ENCODE peak calls at places on chromosomes 16 and 17, in five cellular contexts. One of them, this sample, is unnamed.

GRCh38 chr16:52963471-52963870 is 89.2 kb downstream of the CHD9NB start:
- DNase-seq in ovary: no peak
- DNase-seq in dorsolateral prefrontal cortex: no peak
- DNase-seq in A549: no peak
- DNase-seq in keratinocyte: no peak
- DNase-seq in this sample: no peak

GRCh38 chr17:68182016-68182315 is 65.9 kb upstream of the AMZ2 start:
- DNase-seq in ovary: no peak
- DNase-seq in dorsolateral prefrontal cortex: no peak
- DNase-seq in A549: no peak
- DNase-seq in keratinocyte: no peak
- DNase-seq in this sample: no peak

GRCh38 chr17:82740906-82741759 is 5.7 kb downstream of the FN3K start:
- DNase-seq in ovary: no peak
- DNase-seq in dorsolateral prefrontal cortex: no peak
- DNase-seq in A549: peak
- DNase-seq in keratinocyte: no peak
- DNase-seq in this sample: no peak

GRCh38 chr17:50199211-50199633 is 2.2 kb downstream of the COL1A1 start:
- DNase-seq in ovary: no peak
- DNase-seq in dorsolateral prefrontal cortex: no peak
- DNase-seq in A549: no peak
- DNase-seq in keratinocyte: no peak
- DNase-seq in this sample: no peak

GRCh38 chr16:57502048-57502775 is 15.9 kb upstream of the DOK4 start:
- DNase-seq in ovary: no peak
- DNase-seq in dorsolateral prefrontal cortex: no peak
- DNase-seq in A549: no peak
- DNase-seq in keratinocyte: no peak
- DNase-seq in this sample: no peak

GRCh38 chr17:42023524-42024349 is 3.8 kb downstream of the NKIRAS2 start:
- DNase-seq in ovary: no peak
- DNase-seq in dorsolateral prefrontal cortex: no peak
- DNase-seq in A549: no peak
- DNase-seq in keratinocyte: no peak
- DNase-seq in this sample: no peak

GRCh38 chr17:48722201-48722907 is at the start of gene PRAC1:
- DNase-seq in ovary: no peak
- DNase-seq in dorsolateral prefrontal cortex: no peak
- DNase-seq in A549: no peak
- DNase-seq in keratinocyte: no peak
- DNase-seq in this sample: no peak

GRCh38 chr17:17414316-17414937 is 62.4 kb upstream of the MED9 start:
- DNase-seq in ovary: peak
- DNase-seq in dorsolateral prefrontal cortex: peak
- DNase-seq in A549: no peak
- DNase-seq in keratinocyte: no peak
- DNase-seq in this sample: peak

GRCh38 chr16:49644143-49644460 is 211.8 kb downstream of the ZNF423 start:
- DNase-seq in ovary: no peak
- DNase-seq in dorsolateral prefrontal cortex: no peak
- DNase-seq in A549: no peak
- DNase-seq in keratinocyte: no peak
- DNase-seq in this sample: no peak

GRCh38 chr17:17021194-17021863 is 20.9 kb upstream of the MPRIP start:
- DNase-seq in ovary: no peak
- DNase-seq in dorsolateral prefrontal cortex: peak
- DNase-seq in A549: peak
- DNase-seq in keratinocyte: no peak
- DNase-seq in this sample: peak

GRCh38 chr16:3094289-3095027 is 4.6 kb downstream of the ZSCAN10 start:
- DNase-seq in ovary: no peak
- DNase-seq in dorsolateral prefrontal cortex: no peak
- DNase-seq in A549: peak
- DNase-seq in keratinocyte: no peak
- DNase-seq in this sample: no peak

GRCh38 chr16:78324649-78325274 is 225.3 kb downstream of the WWOX start:
- DNase-seq in ovary: no peak
- DNase-seq in dorsolateral prefrontal cortex: no peak
- DNase-seq in A549: no peak
- DNase-seq in keratinocyte: no peak
- DNase-seq in this sample: no peak

GRCh38 chr16:79609861-79610260 is 9.3 kb upstream of the MAF start:
- DNase-seq in ovary: no peak
- DNase-seq in dorsolateral prefrontal cortex: no peak
- DNase-seq in A549: no peak
- DNase-seq in keratinocyte: no peak
- DNase-seq in this sample: peak

GRCh38 chr16:17544785-17545184 is 74.0 kb upstream of the XYLT1 start:
- DNase-seq in ovary: no peak
- DNase-seq in dorsolateral prefrontal cortex: no peak
- DNase-seq in A549: peak
- DNase-seq in keratinocyte: no peak
- DNase-seq in this sample: no peak

GRCh38 chr16:11391576-11391975 is 46.3 kb downstream of the RMI2 start:
- DNase-seq in ovary: no peak
- DNase-seq in dorsolateral prefrontal cortex: no peak
- DNase-seq in A549: no peak
- DNase-seq in keratinocyte: no peak
- DNase-seq in this sample: no peak

GRCh38 chr16:27318399-27319256 is 4.9 kb downstream of the IL4R start:
- DNase-seq in ovary: no peak
- DNase-seq in dorsolateral prefrontal cortex: peak
- DNase-seq in A549: no peak
- DNase-seq in keratinocyte: peak
- DNase-seq in this sample: no peak

GRCh38 chr16:57527610-57528360 is 8.6 kb downstream of the CCDC102A start:
- DNase-seq in ovary: no peak
- DNase-seq in dorsolateral prefrontal cortex: no peak
- DNase-seq in A549: no peak
- DNase-seq in keratinocyte: no peak
- DNase-seq in this sample: no peak

GRCh38 chr16:74698220-74698619 is 2.4 kb downstream of the MLKL start:
- DNase-seq in ovary: no peak
- DNase-seq in dorsolateral prefrontal cortex: no peak
- DNase-seq in A549: no peak
- DNase-seq in keratinocyte: no peak
- DNase-seq in this sample: no peak

GRCh38 chr16:10039220-10040096 is 142.8 kb downstream of the GRIN2A start:
- DNase-seq in ovary: peak
- DNase-seq in dorsolateral prefrontal cortex: peak
- DNase-seq in A549: peak
- DNase-seq in keratinocyte: no peak
- DNase-seq in this sample: no peak

GRCh38 chr16:26281681-26282080 is 589.9 kb downstream of the HS3ST4 start:
- DNase-seq in ovary: no peak
- DNase-seq in dorsolateral prefrontal cortex: no peak
- DNase-seq in A549: no peak
- DNase-seq in keratinocyte: no peak
- DNase-seq in this sample: no peak

GRCh38 chr16:68732068-68732680 is 4.9 kb upstream of the CDH1 start:
- DNase-seq in ovary: peak
- DNase-seq in dorsolateral prefrontal cortex: no peak
- DNase-seq in A549: peak
- DNase-seq in keratinocyte: no peak
- DNase-seq in this sample: no peak

GRCh38 chr16:55539049-55539448 is 27.4 kb upstream of the CAPNS2 start:
- DNase-seq in ovary: no peak
- DNase-seq in dorsolateral prefrontal cortex: no peak
- DNase-seq in A549: no peak
- DNase-seq in keratinocyte: no peak
- DNase-seq in this sample: no peak

GRCh38 chr17:57935833-57936807 is 19.1 kb downstream of the CUEDC1 start:
- DNase-seq in ovary: peak
- DNase-seq in dorsolateral prefrontal cortex: no peak
- DNase-seq in A549: no peak
- DNase-seq in keratinocyte: no peak
- DNase-seq in this sample: no peak

GRCh38 chr17:69326302-69327059 is 452 bp downstream of the ABCA5 start:
- DNase-seq in ovary: no peak
- DNase-seq in dorsolateral prefrontal cortex: no peak
- DNase-seq in A549: peak
- DNase-seq in keratinocyte: no peak
- DNase-seq in this sample: no peak

GRCh38 chr17:39153541-39154111 is 2.2 kb upstream of the PLXDC1 start:
- DNase-seq in ovary: peak
- DNase-seq in dorsolateral prefrontal cortex: peak
- DNase-seq in A549: peak
- DNase-seq in keratinocyte: peak
- DNase-seq in this sample: peak

GRCh38 chr17:39150795-39151679 is at the start of gene PLXDC1:
- DNase-seq in ovary: no peak
- DNase-seq in dorsolateral prefrontal cortex: no peak
- DNase-seq in A549: no peak
- DNase-seq in keratinocyte: no peak
- DNase-seq in this sample: no peak

GRCh38 chr17:39150104-39150634 is 1.3 kb downstream of the PLXDC1 start:
- DNase-seq in ovary: no peak
- DNase-seq in dorsolateral prefrontal cortex: no peak
- DNase-seq in A549: no peak
- DNase-seq in keratinocyte: no peak
- DNase-seq in this sample: no peak

GRCh38 chr17:39152134-39152884 is 872 bp upstream of the PLXDC1 start:
- DNase-seq in ovary: peak
- DNase-seq in dorsolateral prefrontal cortex: peak
- DNase-seq in A549: no peak
- DNase-seq in keratinocyte: no peak
- DNase-seq in this sample: no peak

GRCh38 chr17:39151680-39152058 is 232 bp upstream of the PLXDC1 start:
- DNase-seq in ovary: no peak
- DNase-seq in dorsolateral prefrontal cortex: no peak
- DNase-seq in A549: no peak
- DNase-seq in keratinocyte: no peak
- DNase-seq in this sample: no peak
- H3K4me3 ChIP-seq in ovary: peak
- H3K4me3 ChIP-seq in dorsolateral prefrontal cortex: peak
- H3K4me3 ChIP-seq in A549: no peak
- H3K4me3 ChIP-seq in keratinocyte: no peak
- H3K4me3 ChIP-seq in this sample: peak

GRCh38 chr17:71023631-71024030 is 854.3 kb downstream of the KCNJ2 start:
- DNase-seq in ovary: no peak
- DNase-seq in dorsolateral prefrontal cortex: no peak
- DNase-seq in A549: no peak
- DNase-seq in keratinocyte: no peak
- DNase-seq in this sample: no peak

GRCh38 chr17:71024969-71025368 is 855.6 kb downstream of the KCNJ2 start:
- DNase-seq in ovary: no peak
- DNase-seq in dorsolateral prefrontal cortex: no peak
- DNase-seq in A549: no peak
- DNase-seq in keratinocyte: no peak
- DNase-seq in this sample: no peak

GRCh38 chr17:71022758-71023157 is 853.4 kb downstream of the KCNJ2 start:
- DNase-seq in ovary: no peak
- DNase-seq in dorsolateral prefrontal cortex: no peak
- DNase-seq in A549: no peak
- DNase-seq in keratinocyte: no peak
- DNase-seq in this sample: no peak

GRCh38 chr17:71019699-71020098 is 850.4 kb downstream of the KCNJ2 start:
- DNase-seq in ovary: no peak
- DNase-seq in dorsolateral prefrontal cortex: no peak
- DNase-seq in A549: no peak
- DNase-seq in keratinocyte: no peak
- DNase-seq in this sample: no peak

DNA sequence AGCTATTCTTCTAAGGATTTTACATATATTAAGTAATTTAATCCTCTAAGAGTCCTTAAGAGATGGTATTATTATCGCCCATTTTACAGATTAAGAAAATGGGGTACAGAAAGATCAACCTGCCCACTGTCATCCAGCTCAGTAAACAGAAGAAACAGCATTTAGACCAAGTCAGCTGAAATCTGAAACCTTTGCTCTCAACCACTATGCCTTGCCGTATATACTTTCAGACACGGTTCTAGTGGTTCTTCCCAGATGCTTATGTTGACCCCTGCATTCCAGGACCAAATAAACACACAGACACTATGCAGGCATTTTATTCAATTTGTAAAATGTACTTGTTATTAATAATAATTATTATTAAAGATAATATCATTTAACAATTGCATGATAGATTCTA is 854.8 kb downstream of the KCNJ2 start:
- DNase-seq in ovary: no peak
- DNase-seq in dorsolateral prefrontal cortex: no peak
- DNase-seq in A549: no peak
- DNase-seq in keratinocyte: no peak
- DNase-seq in this sample: no peak
- H3K27ac ChIP-seq in ovary: no peak
- H3K27ac ChIP-seq in dorsolateral prefrontal cortex: no peak
- H3K27ac ChIP-seq in A549: no peak
- H3K27ac ChIP-seq in keratinocyte: no peak
- H3K27ac ChIP-seq in this sample: no peak

GRCh38 chr17:73431401-73432205 is 119.8 kb upstream of the CDC42EP4 start:
- DNase-seq in ovary: no peak
- DNase-seq in dorsolateral prefrontal cortex: no peak
- DNase-seq in A549: no peak
- DNase-seq in keratinocyte: no peak
- DNase-seq in this sample: no peak

GRCh38 chr17:73433501-73433900 is 121.7 kb upstream of the CDC42EP4 start:
- DNase-seq in ovary: no peak
- DNase-seq in dorsolateral prefrontal cortex: no peak
- DNase-seq in A549: no peak
- DNase-seq in keratinocyte: no peak
- DNase-seq in this sample: no peak

GRCh38 chr17:73430848-73431247 is 119.0 kb upstream of the CDC42EP4 start:
- DNase-seq in ovary: no peak
- DNase-seq in dorsolateral prefrontal cortex: no peak
- DNase-seq in A549: no peak
- DNase-seq in keratinocyte: no peak
- DNase-seq in this sample: no peak

GRCh38 chr17:73434154-73434553 is 122.4 kb upstream of the CDC42EP4 start:
- DNase-seq in ovary: no peak
- DNase-seq in dorsolateral prefrontal cortex: no peak
- DNase-seq in A549: no peak
- DNase-seq in keratinocyte: no peak
- DNase-seq in this sample: no peak

DNA sequence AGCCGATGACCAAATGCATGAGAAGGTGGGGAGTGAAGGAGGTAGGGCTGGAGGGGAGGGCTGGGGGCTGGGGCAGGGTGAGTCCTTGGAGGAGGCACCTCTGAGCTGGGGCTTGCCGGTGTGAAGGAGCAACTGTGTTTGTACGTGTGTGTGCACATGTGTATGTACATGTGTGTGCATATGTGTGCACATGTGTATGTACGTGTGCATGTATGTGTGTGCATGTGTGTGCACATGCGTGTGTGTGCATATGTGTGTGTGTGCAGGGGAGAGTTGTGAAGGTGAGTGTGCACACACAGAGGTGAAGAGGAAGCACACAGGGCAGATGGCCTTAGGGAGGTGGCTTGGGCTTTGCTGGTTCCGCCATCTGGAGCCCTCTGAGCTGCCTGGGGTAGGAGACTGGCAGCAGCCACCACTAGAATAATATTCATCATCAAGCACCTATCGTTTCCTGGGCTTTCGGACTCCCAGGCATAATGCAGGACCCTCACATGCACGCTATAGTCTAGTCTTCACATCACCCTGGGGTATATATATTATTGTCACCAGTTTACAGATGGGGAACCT is 120.9 kb upstream of the CDC42EP4 start:
- DNase-seq in ovary: no peak
- DNase-seq in dorsolateral prefrontal cortex: no peak
- DNase-seq in A549: no peak
- DNase-seq in keratinocyte: no peak
- DNase-seq in this sample: no peak
- TF ChIP-seq CTCF in ovary: no peak
- TF ChIP-seq CTCF in dorsolateral prefrontal cortex: no peak
- TF ChIP-seq CTCF in A549: no peak
- TF ChIP-seq CTCF in keratinocyte: no peak
- TF ChIP-seq CTCF in this sample: no peak

GRCh38 chr17:15998031-15998574 is 1.4 kb downstream of the ZSWIM7 start:
- DNase-seq in ovary: no peak
- DNase-seq in dorsolateral prefrontal cortex: no peak
- DNase-seq in A549: no peak
- DNase-seq in keratinocyte: no peak
- DNase-seq in this sample: no peak
- H3K4me3 ChIP-seq in ovary: peak
- H3K4me3 ChIP-seq in dorsolateral prefrontal cortex: peak
- H3K4me3 ChIP-seq in A549: peak
- H3K4me3 ChIP-seq in keratinocyte: peak
- H3K4me3 ChIP-seq in this sample: no peak

This sample was measured in right atrium auricular region.